ENCODE peak calls at places on chromosomes 5 and 9, in nine cellular contexts. K, N, J, C, G, D, A, X and F are unnamed samples.

GRCh38 chr5:143101134-143101533 is 302.4 kb downstream of the NR3C1 start:
- DNase-seq in J (no peak), X (no peak), G (no peak), C (no peak), N (peak), A (no peak), D (no peak), K (no peak), F (no peak)

GRCh38 chr9:96241391-96241809 is 60.6 kb downstream of the HSD17B3 start:
- DNase-seq in G (no peak), N (peak), D (no peak), J (no peak), X (peak), C (no peak), A (no peak), K (no peak), F (peak)

GRCh38 chr9:122406264-122406890 is 35.6 kb downstream of the PTGS1 start:
- DNase-seq in X (no peak), J (no peak), K (no peak), A (no peak), C (no peak), D (no peak), N (no peak), G (no peak), F (no peak)

GRCh38 chr9:38358390-38359296 is 33.9 kb upstream of the ALDH1B1 start:
- DNase-seq in C (peak), K (no peak), D (no peak), A (no peak), N (no peak), J (peak), G (no peak), X (no peak), F (no peak)

GRCh38 chr9:37976714-37977477 is 73.0 kb upstream of the SLC25A51 start:
- DNase-seq in N (no peak), G (no peak), X (peak), D (no peak), A (no peak), C (no peak), J (peak), K (peak), F (peak)

GRCh38 chr5:65738305-65738704 is 16.3 kb downstream of the NLN start:
- DNase-seq in J (no peak), D (no peak), G (no peak), A (no peak), X (no peak), C (no peak), N (no peak), K (no peak), F (no peak)

GRCh38 chr5:76861616-76862015 is 11.8 kb downstream of the S100Z start:
- DNase-seq in N (no peak), K (peak), D (no peak), J (no peak), A (no peak), G (no peak), X (no peak), C (no peak), F (peak)

GRCh38 chr5:139543423-139543991 is 17.6 kb upstream of the UBE2D2 start:
- DNase-seq in K (no peak), N (peak), C (peak), A (peak), X (no peak), D (peak), G (peak), J (peak), F (no peak)

GRCh38 chr5:107832746-107833145 is 162.0 kb upstream of the EFNA5 start:
- DNase-seq in A (no peak), X (no peak), N (no peak), D (no peak), J (no peak), C (no peak), G (no peak), K (no peak), F (no peak)

GRCh38 chr5:178564386-178564785 is 25.8 kb downstream of the COL23A1 start:
- DNase-seq in J (no peak), K (no peak), G (no peak), A (no peak), X (no peak), C (no peak), D (no peak), N (no peak), F (no peak)

GRCh38 chr5:157266286-157267007 is 524 bp downstream of the CYFIP2 start:
- DNase-seq in A (peak), G (no peak), N (peak), X (no peak), J (no peak), K (no peak), D (peak), C (no peak), F (no peak)

GRCh38 chr5:125446986-125447385 is 700.5 kb upstream of the ZNF608 start:
- DNase-seq in D (no peak), X (no peak), N (no peak), A (no peak), J (no peak), G (no peak), K (peak), C (no peak), F (peak)

GRCh38 chr5:159825551-159826051 is 90.7 kb upstream of the ADRA1B start:
- DNase-seq in G (no peak), K (peak), N (peak), A (no peak), X (peak), D (no peak), C (no peak), J (no peak), F (no peak)

GRCh38 chr9:129491486-129491855 is 129.4 kb downstream of the C9orf50 start:
- DNase-seq in C (peak), A (peak), J (peak), K (no peak), N (no peak), G (no peak), X (no peak), D (no peak), F (no peak)

GRCh38 chr9:37464426-37465248 is 613 bp downstream of the ZBTB5 start:
- DNase-seq in G (peak), D (peak), A (peak), K (peak), J (peak), N (peak), X (peak), C (peak), F (no peak)

GRCh38 chr5:128920345-128921215 is 44.7 kb upstream of the SLC27A6 start:
- DNase-seq in D (no peak), C (no peak), N (no peak), J (no peak), G (no peak), A (no peak), X (peak), K (no peak), F (peak)

GRCh38 chr5:93599427-93600146 is 16.6 kb downstream of the NR2F1 start:
- DNase-seq in G (no peak), K (no peak), C (no peak), N (no peak), D (no peak), A (no peak), J (no peak), X (no peak), F (no peak)

GRCh38 chr9:9437641-9438040 is 1175.2 kb downstream of the PTPRD start:
- DNase-seq in K (no peak), N (no peak), J (no peak), G (no peak), X (no peak), A (no peak), D (no peak), C (no peak), F (no peak)

GRCh38 chr9:113580041-113580953 is 116.8 kb downstream of the RGS3 start:
- DNase-seq in C (peak), J (peak), G (peak), X (peak), A (peak), N (peak), K (peak), D (peak), F (no peak)

GRCh38 chr5:17223375-17224185 is 6.1 kb downstream of the BASP1 start:
- DNase-seq in A (no peak), X (no peak), G (no peak), N (peak), J (no peak), C (no peak), D (no peak), K (no peak), F (no peak)

GRCh38 chr5:174412374-174412773 is 312.0 kb upstream of the MSX2 start:
- DNase-seq in K (no peak), A (no peak), C (no peak), G (no peak), X (no peak), N (no peak), J (no peak), D (no peak), F (no peak)

GRCh38 chr9:127809002-127809561 is 6.4 kb downstream of the FPGS start:
- DNase-seq in A (no peak), C (no peak), X (no peak), K (no peak), D (no peak), G (no peak), N (no peak), J (no peak), F (no peak)

GRCh38 chr9:77907581-77907980 is 124.0 kb downstream of the GNAQ start:
- DNase-seq in K (no peak), X (peak), N (no peak), D (no peak), G (no peak), C (no peak), A (no peak), J (no peak), F (no peak)

GRCh38 chr5:134547579-134547978 is 22.1 kb downstream of the JADE2 start:
- DNase-seq in A (no peak), X (peak), D (no peak), C (no peak), J (peak), G (peak), K (peak), N (no peak), F (peak)

GRCh38 chr5:134549714-134550113 is 24.2 kb downstream of the JADE2 start:
- DNase-seq in J (no peak), X (peak), A (no peak), G (no peak), N (peak), D (no peak), C (no peak), K (peak), F (no peak)

GRCh38 chr5:134545070-134545868 is 19.8 kb downstream of the JADE2 start:
- DNase-seq in K (peak), D (peak), N (peak), X (no peak), A (peak), C (peak), G (no peak), J (peak), F (no peak)

GRCh38 chr5:134550271-134551214 is 25.1 kb downstream of the JADE2 start:
- DNase-seq in D (no peak), N (peak), A (no peak), X (no peak), G (no peak), K (peak), C (no peak), J (no peak), F (no peak)

DNA sequence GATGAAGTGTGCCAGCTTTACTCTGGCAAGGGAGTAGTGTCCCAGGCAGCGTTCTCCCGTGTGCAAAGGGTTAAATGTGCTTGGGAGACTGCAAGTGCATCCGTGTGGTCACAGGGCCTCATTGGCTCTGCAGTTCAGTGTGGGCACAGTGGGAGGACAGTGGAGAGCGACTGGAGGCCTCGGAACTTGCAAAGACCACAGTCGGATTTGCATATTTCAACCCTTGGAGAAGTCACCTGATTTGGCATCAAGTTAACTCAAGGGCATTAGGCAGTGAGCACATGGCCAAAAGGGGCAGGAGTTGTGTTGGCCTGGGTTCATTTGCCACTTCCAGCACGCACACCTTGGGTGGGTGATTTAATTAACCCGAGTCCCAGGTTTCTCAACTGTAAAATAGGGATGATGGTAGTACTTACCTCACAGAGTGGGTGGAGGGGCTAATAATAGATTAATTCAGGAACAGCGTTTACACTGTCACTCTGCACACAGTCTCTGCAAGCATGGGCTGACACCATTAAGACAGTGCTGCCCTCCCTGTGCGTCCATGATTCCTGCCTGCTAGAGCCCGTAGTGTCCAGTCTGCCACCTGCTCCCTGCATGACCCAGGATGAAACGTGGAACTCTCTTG is 22.6 kb downstream of the JADE2 start:
- DNase-seq in C (no peak), K (no peak), D (no peak), A (no peak), X (no peak), J (no peak), N (peak), G (no peak), F (no peak)
- H3K4me3 ChIP-seq in C (peak), K (no peak), D (no peak), A (no peak), X (no peak), J (no peak), N (peak), G (no peak), F (no peak)

GRCh38 chr5:94893404-94894145 is 275.1 kb downstream of the SLF1 start:
- DNase-seq in C (no peak), J (no peak), G (no peak), X (no peak), N (peak), A (no peak), D (no peak), K (peak), F (no peak)
- TF ChIP-seq CTCF in C (no peak), J (no peak), G (peak), X (peak), N (peak), A (no peak), D (no peak), K (peak), F (peak)

GRCh38 chr9:738209-738915 is 103.1 kb upstream of the DMRT1 start:
- DNase-seq in G (no peak), A (no peak), N (no peak), C (peak), X (peak), D (no peak), K (peak), J (peak), F (peak)
- H3K4me3 ChIP-seq in G (no peak), A (no peak), N (no peak), C (peak), X (no peak), D (no peak), K (no peak), J (peak), F (no peak)

DNA sequence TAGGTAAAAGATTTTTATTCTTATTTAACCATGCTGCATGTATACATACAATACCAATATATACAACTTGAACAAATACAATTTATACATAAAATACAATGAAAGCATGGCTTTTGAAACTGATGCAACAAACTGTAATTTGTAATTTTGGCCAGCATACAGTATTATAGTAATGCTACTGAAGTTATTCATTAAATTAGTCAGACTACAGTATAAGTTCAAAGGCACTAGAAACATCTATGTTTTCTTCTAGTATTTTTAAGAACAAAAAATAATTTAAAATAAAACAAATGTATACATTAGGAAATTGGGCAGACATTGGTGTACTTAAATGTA is 18.8 kb downstream of the IL4 start:
- DNase-seq in N (no peak), C (no peak), K (peak), D (no peak), X (no peak), A (no peak), J (no peak), G (no peak), F (no peak)
- TF ChIP-seq CTCF in N (no peak), C (no peak), K (no peak), D (no peak), X (no peak), A (no peak), J (no peak), G (no peak), F (no peak)

DNA sequence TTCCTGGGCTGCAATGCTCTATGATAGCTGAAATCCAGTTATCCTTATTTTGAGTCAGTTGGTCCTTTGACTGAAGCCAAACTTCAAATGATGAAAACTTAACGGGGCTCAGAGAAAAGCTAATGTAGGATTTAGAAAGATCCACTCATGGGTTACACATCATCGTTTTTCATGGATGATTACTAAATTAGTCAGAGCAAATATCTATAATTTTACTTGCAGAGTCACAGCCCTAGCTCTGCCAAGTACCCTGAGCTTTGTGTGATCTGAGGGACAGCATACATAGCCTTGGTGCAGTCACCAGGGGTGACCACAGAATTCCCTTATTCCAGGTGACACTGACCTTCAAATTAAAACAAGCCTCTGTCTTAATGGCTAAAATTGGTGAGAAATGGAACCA is 27.2 kb upstream of the MUSK start:
- DNase-seq in N (no peak), J (no peak), C (no peak), D (no peak), X (no peak), A (no peak), G (no peak), K (peak), F (no peak)
- H3K4me3 ChIP-seq in N (no peak), J (no peak), C (no peak), D (no peak), X (no peak), A (no peak), G (no peak), K (no peak), F (no peak)

GRCh38 chr9:73683862-73684591 is 532.4 kb downstream of the ANXA1 start:
- DNase-seq in N (peak), K (peak), J (no peak), C (no peak), D (no peak), A (no peak), X (peak), G (no peak), F (peak)
- TF ChIP-seq CTCF in N (peak), K (peak), J (peak), C (no peak), D (no peak), A (no peak), X (peak), G (peak), F (peak)

GRCh38 chr5:133950821-133951612 is 17.4 kb downstream of the C5orf15 start:
- DNase-seq in J (no peak), D (no peak), G (no peak), C (no peak), X (no peak), K (peak), A (no peak), N (no peak), F (no peak)

GRCh38 chr5:133957080-133957479 is 11.3 kb downstream of the C5orf15 start:
- DNase-seq in A (no peak), G (no peak), D (no peak), J (no peak), K (no peak), N (no peak), C (no peak), X (no peak), F (no peak)

GRCh38 chr5:133957591-133957990 is 10.8 kb downstream of the C5orf15 start:
- DNase-seq in X (no peak), N (peak), D (no peak), C (no peak), G (no peak), A (no peak), J (no peak), K (no peak), F (no peak)

GRCh38 chr5:133952729-133953567 is 15.5 kb downstream of the C5orf15 start:
- DNase-seq in C (peak), A (no peak), G (peak), N (no peak), X (no peak), K (peak), J (peak), D (no peak), F (peak)

GRCh38 chr5:133953568-133954145 is 14.8 kb downstream of the C5orf15 start:
- DNase-seq in J (no peak), N (no peak), D (no peak), K (no peak), C (no peak), X (no peak), A (no peak), G (no peak), F (no peak)
- H3K4me3 ChIP-seq in J (no peak), N (no peak), D (no peak), K (no peak), C (peak), X (no peak), A (no peak), G (no peak), F (no peak)

GRCh38 chr5:35438786-35439185 is 178.9 kb upstream of the SPEF2 start:
- DNase-seq in G (no peak), C (no peak), A (no peak), K (no peak), J (no peak), N (peak), D (no peak), X (peak), F (no peak)

GRCh38 chr5:35440409-35440808 is 177.3 kb upstream of the SPEF2 start:
- DNase-seq in K (no peak), C (no peak), N (no peak), G (no peak), J (no peak), D (no peak), A (no peak), X (no peak), F (no peak)

GRCh38 chr5:35430381-35431162 is 187.1 kb upstream of the SPEF2 start:
- DNase-seq in J (no peak), A (no peak), D (no peak), G (no peak), C (no peak), X (peak), N (no peak), K (no peak), F (no peak)

GRCh38 chr5:35438288-35438687 is 179.4 kb upstream of the SPEF2 start:
- DNase-seq in C (no peak), D (no peak), G (no peak), X (no peak), J (no peak), A (no peak), N (no peak), K (no peak), F (no peak)

GRCh38 chr5:35436441-35437057 is 181.1 kb upstream of the SPEF2 start:
- DNase-seq in X (peak), N (peak), D (no peak), K (peak), G (no peak), C (no peak), A (no peak), J (no peak), F (peak)
- TF ChIP-seq CTCF in X (peak), N (peak), D (no peak), K (peak), G (peak), C (peak), A (no peak), J (peak), F (peak)